ENCODE peak calls at places on chromosomes 5 and 9, in six cellular contexts. One of them, this sample, is unnamed.
A peak's percentile ranks its signal among the peaks of the same experiment; 100 is the strongest.

GRCh38 chr5:17180957-17181723 is 36.3 kb upstream of the BASP1 start:
- DNase-seq in tibial nerve: no peak
- DNase-seq in HCT116: no peak
- DNase-seq in adrenal gland: no peak
- DNase-seq in uterus: no peak
- DNase-seq in A549: peak; percentile 95
- DNase-seq in this sample: no peak

GRCh38 chr5:21391506-21391905 is 1403.5 kb upstream of the CDH18 start:
- DNase-seq in tibial nerve: no peak
- DNase-seq in HCT116: no peak
- DNase-seq in adrenal gland: no peak
- DNase-seq in uterus: no peak
- DNase-seq in A549: no peak
- DNase-seq in this sample: no peak

GRCh38 chr5:111697881-111698757 is 58.9 kb downstream of the NREP start:
- DNase-seq in tibial nerve: no peak
- DNase-seq in HCT116: no peak
- DNase-seq in adrenal gland: no peak
- DNase-seq in uterus: no peak
- DNase-seq in A549: peak; percentile 33
- DNase-seq in this sample: no peak

GRCh38 chr9:124975131-124975530 is 34.2 kb upstream of the GOLGA1 start:
- DNase-seq in tibial nerve: no peak
- DNase-seq in HCT116: no peak
- DNase-seq in adrenal gland: no peak
- DNase-seq in uterus: no peak
- DNase-seq in A549: no peak
- DNase-seq in this sample: no peak

GRCh38 chr5:27316283-27316675 is 277.9 kb upstream of the CDH9 start:
- DNase-seq in tibial nerve: no peak
- DNase-seq in HCT116: no peak
- DNase-seq in adrenal gland: no peak
- DNase-seq in uterus: no peak
- DNase-seq in A549: peak; percentile 4
- DNase-seq in this sample: no peak

GRCh38 chr9:91820949-91821880 is 128.8 kb downstream of the ROR2 start:
- DNase-seq in tibial nerve: no peak
- DNase-seq in HCT116: no peak
- DNase-seq in adrenal gland: peak; percentile 40
- DNase-seq in uterus: no peak
- DNase-seq in A549: no peak
- DNase-seq in this sample: no peak

GRCh38 chr5:1938310-1939000 is 55.7 kb upstream of the IRX4 start:
- DNase-seq in tibial nerve: no peak
- DNase-seq in HCT116: no peak
- DNase-seq in adrenal gland: no peak
- DNase-seq in uterus: no peak
- DNase-seq in A549: no peak
- DNase-seq in this sample: no peak

GRCh38 chr9:123225374-123225813 is 43.0 kb downstream of the STRBP start:
- DNase-seq in tibial nerve: no peak
- DNase-seq in HCT116: peak; percentile 6
- DNase-seq in adrenal gland: peak; percentile 27
- DNase-seq in uterus: no peak
- DNase-seq in A549: peak; percentile 42
- DNase-seq in this sample: no peak

GRCh38 chr5:116361171-116361967 is 213.3 kb downstream of the SEMA6A start:
- DNase-seq in tibial nerve: no peak
- DNase-seq in HCT116: no peak
- DNase-seq in adrenal gland: peak; percentile 79
- DNase-seq in uterus: no peak
- DNase-seq in A549: no peak
- DNase-seq in this sample: no peak

GRCh38 chr9:27192291-27192960 is 83.4 kb downstream of the TEK start:
- DNase-seq in tibial nerve: no peak
- DNase-seq in HCT116: no peak
- DNase-seq in adrenal gland: peak; percentile 28
- DNase-seq in uterus: no peak
- DNase-seq in A549: no peak
- DNase-seq in this sample: no peak

GRCh38 chr5:159518361-159518760 is 188.1 kb upstream of the IL12B start:
- DNase-seq in tibial nerve: no peak
- DNase-seq in HCT116: no peak
- DNase-seq in adrenal gland: no peak
- DNase-seq in uterus: no peak
- DNase-seq in A549: no peak
- DNase-seq in this sample: no peak

GRCh38 chr5:122673343-122673742 is 101.5 kb upstream of the SNX2 start:
- DNase-seq in tibial nerve: peak; percentile 47
- DNase-seq in HCT116: no peak
- DNase-seq in adrenal gland: peak; percentile 56
- DNase-seq in uterus: no peak
- DNase-seq in A549: no peak
- DNase-seq in this sample: no peak

GRCh38 chr5:119578937-119579336 is 50.4 kb upstream of the FAM170A start:
- DNase-seq in tibial nerve: no peak
- DNase-seq in HCT116: peak; percentile 70
- DNase-seq in adrenal gland: no peak
- DNase-seq in uterus: no peak
- DNase-seq in A549: peak; percentile 72
- DNase-seq in this sample: no peak

GRCh38 chr5:52783226-52783959 is 4.3 kb upstream of the ITGA1 start:
- DNase-seq in tibial nerve: no peak
- DNase-seq in HCT116: no peak
- DNase-seq in adrenal gland: no peak
- DNase-seq in uterus: no peak
- DNase-seq in A549: no peak
- DNase-seq in this sample: no peak

GRCh38 chr5:10634056-10634455 is 70.2 kb downstream of the ANKRD33B start:
- DNase-seq in tibial nerve: no peak
- DNase-seq in HCT116: no peak
- DNase-seq in adrenal gland: no peak
- DNase-seq in uterus: no peak
- DNase-seq in A549: no peak
- DNase-seq in this sample: no peak

GRCh38 chr5:28766565-28767158 is 1728.3 kb upstream of the CDH9 start:
- DNase-seq in tibial nerve: peak; percentile 7
- DNase-seq in HCT116: peak; percentile 16
- DNase-seq in adrenal gland: peak; percentile 31
- DNase-seq in uterus: no peak
- DNase-seq in A549: peak; percentile 67
- DNase-seq in this sample: no peak

GRCh38 chr5:5005351-5005750 is 134.8 kb upstream of the ADAMTS16 start:
- DNase-seq in tibial nerve: no peak
- DNase-seq in HCT116: no peak
- DNase-seq in adrenal gland: no peak
- DNase-seq in uterus: no peak
- DNase-seq in A549: no peak
- DNase-seq in this sample: no peak

GRCh38 chr5:53942724-53943123 is 367.6 kb downstream of the ARL15 start:
- DNase-seq in tibial nerve: peak; percentile 13
- DNase-seq in HCT116: no peak
- DNase-seq in adrenal gland: no peak
- DNase-seq in uterus: peak; percentile 54
- DNase-seq in A549: peak; percentile 19
- DNase-seq in this sample: no peak

GRCh38 chr5:9054821-9055589 is 490.9 kb downstream of the SEMA5A start:
- DNase-seq in tibial nerve: no peak
- DNase-seq in HCT116: no peak
- DNase-seq in adrenal gland: no peak
- DNase-seq in uterus: no peak
- DNase-seq in A549: no peak
- DNase-seq in this sample: no peak

GRCh38 chr9:32508728-32509127 is 17.3 kb downstream of the RIGI start:
- DNase-seq in tibial nerve: no peak
- DNase-seq in HCT116: no peak
- DNase-seq in adrenal gland: no peak
- DNase-seq in uterus: no peak
- DNase-seq in A549: no peak
- DNase-seq in this sample: no peak

GRCh38 chr9:124078641-124079040 is 67.1 kb downstream of the LHX2 start:
- DNase-seq in tibial nerve: no peak
- DNase-seq in HCT116: no peak
- DNase-seq in adrenal gland: no peak
- DNase-seq in uterus: no peak
- DNase-seq in A549: peak; percentile 44
- DNase-seq in this sample: no peak

GRCh38 chr9:129964901-129965734 is 77.9 kb downstream of the FNBP1 start:
- DNase-seq in tibial nerve: no peak
- DNase-seq in HCT116: no peak
- DNase-seq in adrenal gland: no peak
- DNase-seq in uterus: peak; percentile 48
- DNase-seq in A549: peak; percentile 39
- DNase-seq in this sample: no peak
- H3K27ac ChIP-seq in tibial nerve: peak overlapping the region; percentile 81
- H3K27ac ChIP-seq in HCT116: no peak overlapping the region
- H3K27ac ChIP-seq in adrenal gland: no peak overlapping the region
- H3K27ac ChIP-seq in uterus: peak overlapping the region; percentile 98
- H3K27ac ChIP-seq in A549: peak overlapping the region; percentile 22
- H3K27ac ChIP-seq in this sample: peak overlapping the region; percentile 77

GRCh38 chr5:157511656-157512644 is 51.9 kb downstream of the NIPAL4 start:
- DNase-seq in tibial nerve: peak; percentile 97
- DNase-seq in HCT116: peak; percentile 66
- DNase-seq in adrenal gland: peak; percentile 96
- DNase-seq in uterus: peak; percentile 98
- DNase-seq in A549: peak; percentile 86
- DNase-seq in this sample: peak; percentile 87
- TF ChIP-seq POLR2A in tibial nerve: no peak
- TF ChIP-seq POLR2A in HCT116: no peak
- TF ChIP-seq POLR2A in adrenal gland: no peak
- TF ChIP-seq POLR2A in uterus: no peak
- TF ChIP-seq POLR2A in A549: no peak
- TF ChIP-seq POLR2A in this sample: no peak

GRCh38 chr5:87079219-87079618 is 188.5 kb upstream of the RASA1 start:
- DNase-seq in tibial nerve: no peak
- DNase-seq in HCT116: no peak
- DNase-seq in adrenal gland: no peak
- DNase-seq in uterus: no peak
- DNase-seq in A549: no peak
- DNase-seq in this sample: no peak

GRCh38 chr5:87076411-87076810 is 191.3 kb upstream of the RASA1 start:
- DNase-seq in tibial nerve: no peak
- DNase-seq in HCT116: no peak
- DNase-seq in adrenal gland: no peak
- DNase-seq in uterus: no peak
- DNase-seq in A549: no peak
- DNase-seq in this sample: no peak

GRCh38 chr5:87074072-87074471 is 193.6 kb upstream of the RASA1 start:
- DNase-seq in tibial nerve: no peak
- DNase-seq in HCT116: no peak
- DNase-seq in adrenal gland: no peak
- DNase-seq in uterus: no peak
- DNase-seq in A549: no peak
- DNase-seq in this sample: no peak

GRCh38 chr5:87076931-87077330 is 190.8 kb upstream of the RASA1 start:
- DNase-seq in tibial nerve: no peak
- DNase-seq in HCT116: no peak
- DNase-seq in adrenal gland: no peak
- DNase-seq in uterus: no peak
- DNase-seq in A549: no peak
- DNase-seq in this sample: no peak

DNA sequence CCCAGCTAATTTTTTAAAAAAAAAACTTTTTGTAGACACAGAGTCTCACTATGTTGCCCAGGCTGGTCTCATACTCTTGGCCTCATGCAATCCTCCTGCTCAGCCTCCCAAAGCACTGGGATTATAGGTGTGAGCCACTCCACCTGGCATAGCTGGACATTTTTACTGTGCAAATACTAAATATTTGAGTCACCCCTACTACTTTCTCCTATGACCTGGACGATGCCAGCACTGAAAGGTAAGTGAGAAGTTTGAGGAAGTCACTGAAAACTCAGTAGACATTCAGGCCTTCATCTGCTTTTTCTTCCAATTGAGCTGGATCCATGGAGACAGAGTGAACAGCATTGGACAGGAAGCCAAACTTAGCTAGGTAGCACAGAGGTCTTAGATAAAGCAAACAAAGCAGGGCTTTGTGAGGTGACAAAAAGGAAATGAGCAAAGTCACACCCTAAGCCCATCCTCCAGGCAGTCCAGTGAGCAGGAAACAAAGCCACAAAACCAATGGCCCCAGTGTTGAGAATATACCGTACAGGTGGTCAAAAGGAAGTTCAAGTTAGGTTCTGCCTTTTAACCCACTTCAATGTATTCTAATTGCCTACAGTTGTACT is 192.6 kb upstream of the RASA1 start:
- DNase-seq in tibial nerve: no peak
- DNase-seq in HCT116: peak; percentile 43
- DNase-seq in adrenal gland: no peak
- DNase-seq in uterus: no peak
- DNase-seq in A549: no peak
- DNase-seq in this sample: no peak
- H3K4me3 ChIP-seq in tibial nerve: no peak overlapping the region
- H3K4me3 ChIP-seq in HCT116: no peak overlapping the region
- H3K4me3 ChIP-seq in adrenal gland: no peak overlapping the region
- H3K4me3 ChIP-seq in uterus: no peak overlapping the region
- H3K4me3 ChIP-seq in A549: no peak overlapping the region
- H3K4me3 ChIP-seq in this sample: no peak overlapping the region

GRCh38 chr9:87873607-87874319 is 8.9 kb upstream of the SPATA31E1 start:
- DNase-seq in tibial nerve: no peak
- DNase-seq in HCT116: no peak
- DNase-seq in adrenal gland: no peak
- DNase-seq in uterus: no peak
- DNase-seq in A549: no peak
- DNase-seq in this sample: no peak

GRCh38 chr9:87874320-87874655 is 8.4 kb upstream of the SPATA31E1 start:
- DNase-seq in tibial nerve: no peak
- DNase-seq in HCT116: no peak
- DNase-seq in adrenal gland: no peak
- DNase-seq in uterus: no peak
- DNase-seq in A549: no peak
- DNase-seq in this sample: no peak

GRCh38 chr9:87871425-87872078 is 11.1 kb upstream of the SPATA31E1 start:
- DNase-seq in tibial nerve: no peak
- DNase-seq in HCT116: no peak
- DNase-seq in adrenal gland: no peak
- DNase-seq in uterus: no peak
- DNase-seq in A549: no peak
- DNase-seq in this sample: no peak

GRCh38 chr9:87869082-87869481 is 13.6 kb upstream of the SPATA31E1 start:
- DNase-seq in tibial nerve: no peak
- DNase-seq in HCT116: no peak
- DNase-seq in adrenal gland: no peak
- DNase-seq in uterus: no peak
- DNase-seq in A549: no peak
- DNase-seq in this sample: no peak

DNA sequence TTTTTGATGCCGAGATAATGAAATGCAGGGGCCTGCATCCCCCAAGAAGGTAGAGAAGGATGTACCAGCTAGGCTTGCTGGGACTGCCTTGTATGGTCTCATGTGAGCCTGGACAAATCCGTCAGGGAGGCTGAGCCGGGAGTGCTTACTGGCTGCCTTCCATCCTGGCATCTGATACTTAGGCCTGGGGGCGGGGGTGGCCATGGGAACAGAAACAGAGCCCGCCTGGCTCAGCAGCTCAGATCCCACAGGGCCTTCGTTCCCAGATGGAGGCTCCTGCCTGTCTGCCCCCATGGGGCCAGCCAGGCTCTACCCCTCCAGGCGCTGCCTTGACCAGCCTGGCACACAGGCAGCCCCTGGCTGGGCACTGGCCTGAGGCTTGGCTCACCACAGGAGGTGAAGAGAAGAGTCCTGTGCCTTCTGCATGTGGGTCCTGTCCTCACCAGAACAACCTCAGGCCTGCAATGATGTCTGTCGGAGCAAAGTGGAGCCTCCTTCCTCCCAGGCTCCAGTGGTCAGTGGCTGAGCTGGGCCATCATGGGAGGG is 10.5 kb upstream of the SPATA31E1 start:
- DNase-seq in tibial nerve: no peak
- DNase-seq in HCT116: no peak
- DNase-seq in adrenal gland: no peak
- DNase-seq in uterus: no peak
- DNase-seq in A549: no peak
- DNase-seq in this sample: no peak
- H3K27ac ChIP-seq in tibial nerve: no peak overlapping the region
- H3K27ac ChIP-seq in HCT116: no peak overlapping the region
- H3K27ac ChIP-seq in adrenal gland: no peak overlapping the region
- H3K27ac ChIP-seq in uterus: no peak overlapping the region
- H3K27ac ChIP-seq in A549: peak overlapping the region; percentile 43
- H3K27ac ChIP-seq in this sample: no peak overlapping the region